ENCODE peak calls at places on chromosomes 13 and 19, in six cellular contexts. One of them, this sample, is unnamed.

GRCh38 chr19:4472174-4472974 is at the start of gene HDGFL2:
- DNase-seq in trophoblast cell: no peak
- DNase-seq in IMR-90: no peak
- DNase-seq in H1: no peak
- DNase-seq in neuronal stem cell: no peak
- DNase-seq in mesenchymal stem cell: no peak
- DNase-seq in this sample: no peak

GRCh38 chr19:2055871-2056809 is 5.1 kb upstream of the MKNK2 start:
- DNase-seq in IMR-90: peak; percentile 64
- DNase-seq in trophoblast cell: no peak
- DNase-seq in neuronal stem cell: no peak
- DNase-seq in H1: peak; percentile 62
- DNase-seq in mesenchymal stem cell: peak; percentile 58
- DNase-seq in this sample: no peak

GRCh38 chr19:3636506-3636905 is 9.9 kb upstream of the CACTIN start:
- DNase-seq in H1: no peak
- DNase-seq in trophoblast cell: no peak
- DNase-seq in mesenchymal stem cell: no peak
- DNase-seq in neuronal stem cell: no peak
- DNase-seq in IMR-90: no peak
- DNase-seq in this sample: no peak

GRCh38 chr13:45219938-45220375 is 19.1 kb upstream of the KCTD4 start:
- DNase-seq in neuronal stem cell: no peak
- DNase-seq in IMR-90: peak; percentile 44
- DNase-seq in H1: no peak
- DNase-seq in mesenchymal stem cell: peak; percentile 44
- DNase-seq in trophoblast cell: no peak
- DNase-seq in this sample: no peak

GRCh38 chr19:4977299-4978174 is 8.6 kb downstream of the KDM4B start:
- DNase-seq in neuronal stem cell: no peak
- DNase-seq in IMR-90: peak; percentile 95
- DNase-seq in mesenchymal stem cell: peak; percentile 92
- DNase-seq in H1: no peak
- DNase-seq in trophoblast cell: peak; percentile 68
- DNase-seq in this sample: no peak

GRCh38 chr13:103812966-103813365 is 746.7 kb upstream of the SLC10A2 start:
- DNase-seq in neuronal stem cell: no peak
- DNase-seq in mesenchymal stem cell: no peak
- DNase-seq in H1: no peak
- DNase-seq in IMR-90: no peak
- DNase-seq in trophoblast cell: no peak
- DNase-seq in this sample: no peak

GRCh38 chr13:86109107-86109506 is 309.9 kb upstream of the SLITRK6 start:
- DNase-seq in H1: no peak
- DNase-seq in trophoblast cell: no peak
- DNase-seq in mesenchymal stem cell: no peak
- DNase-seq in neuronal stem cell: no peak
- DNase-seq in IMR-90: no peak
- DNase-seq in this sample: no peak

GRCh38 chr13:111429064-111429558 is 108.7 kb downstream of the TEX29 start:
- DNase-seq in mesenchymal stem cell: peak; percentile 4
- DNase-seq in neuronal stem cell: peak; percentile 37
- DNase-seq in IMR-90: peak; percentile 18
- DNase-seq in trophoblast cell: peak; percentile 37
- DNase-seq in H1: peak; percentile 88
- DNase-seq in this sample: peak; percentile 82

GRCh38 chr19:3984908-3985642 is at the start of gene EEF2:
- DNase-seq in H1: peak; percentile 93
- DNase-seq in neuronal stem cell: peak; percentile 91
- DNase-seq in IMR-90: peak; percentile 87
- DNase-seq in trophoblast cell: peak; percentile 79
- DNase-seq in mesenchymal stem cell: peak; percentile 89
- DNase-seq in this sample: peak; percentile 81

GRCh38 chr19:15468675-15469512 is 4.5 kb upstream of the RASAL3 start:
- DNase-seq in neuronal stem cell: no peak
- DNase-seq in H1: no peak
- DNase-seq in mesenchymal stem cell: no peak
- DNase-seq in IMR-90: no peak
- DNase-seq in trophoblast cell: no peak
- DNase-seq in this sample: no peak

GRCh38 chr13:24228852-24229458 is 68.4 kb downstream of the SPATA13 start:
- DNase-seq in trophoblast cell: peak; percentile 33
- DNase-seq in mesenchymal stem cell: peak; percentile 72
- DNase-seq in IMR-90: peak; percentile 81
- DNase-seq in neuronal stem cell: peak; percentile 37
- DNase-seq in H1: no peak
- DNase-seq in this sample: no peak

GRCh38 chr13:97535619-97536018 is 101.7 kb downstream of the RAP2A start:
- DNase-seq in mesenchymal stem cell: peak; percentile 40
- DNase-seq in neuronal stem cell: no peak
- DNase-seq in H1: no peak
- DNase-seq in IMR-90: peak; percentile 83
- DNase-seq in trophoblast cell: no peak
- DNase-seq in this sample: no peak

DNA sequence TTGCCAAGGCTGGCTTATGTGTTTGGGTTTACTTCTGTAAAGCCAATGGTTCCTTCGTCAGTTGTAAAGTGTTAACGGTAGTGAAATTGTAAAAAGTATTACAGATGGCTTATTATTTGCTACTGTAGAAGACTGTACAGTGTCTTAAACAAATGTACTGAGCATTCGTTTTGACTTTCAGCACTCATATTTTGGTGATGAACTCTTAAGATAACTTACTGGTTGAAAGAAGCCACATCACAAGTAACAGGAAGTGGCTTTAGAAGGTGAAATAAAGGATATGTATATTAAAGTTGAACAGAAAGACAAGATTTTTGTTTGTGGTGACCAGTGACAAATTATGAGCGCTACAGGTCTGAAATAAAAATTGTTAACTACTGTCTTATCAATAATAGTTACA is 64.2 kb downstream of the URI1 start:
- DNase-seq in H1: no peak
- DNase-seq in trophoblast cell: no peak
- DNase-seq in neuronal stem cell: no peak
- DNase-seq in IMR-90: no peak
- DNase-seq in mesenchymal stem cell: no peak
- DNase-seq in this sample: no peak
- H4K91ac ChIP-seq in H1: no peak overlapping the region
- H4K91ac ChIP-seq in trophoblast cell: no peak overlapping the region
- H4K91ac ChIP-seq in neuronal stem cell: no peak overlapping the region
- H4K91ac ChIP-seq in IMR-90: no peak overlapping the region
- H4K91ac ChIP-seq in mesenchymal stem cell: no peak overlapping the region
- H4K91ac ChIP-seq in this sample: no peak overlapping the region

GRCh38 chr19:46606019-46606418 is 4.9 kb downstream of the CALM3 start:
- DNase-seq in trophoblast cell: no peak
- DNase-seq in mesenchymal stem cell: no peak
- DNase-seq in neuronal stem cell: no peak
- DNase-seq in H1: no peak
- DNase-seq in IMR-90: no peak
- DNase-seq in this sample: no peak
- H4K91ac ChIP-seq in trophoblast cell: no peak overlapping the region
- H4K91ac ChIP-seq in mesenchymal stem cell: peak overlapping the region; percentile 25
- H4K91ac ChIP-seq in neuronal stem cell: no peak overlapping the region
- H4K91ac ChIP-seq in H1: no peak overlapping the region
- H4K91ac ChIP-seq in IMR-90: no peak overlapping the region
- H4K91ac ChIP-seq in this sample: no peak overlapping the region

GRCh38 chr19:31354316-31354715 is 5.1 kb upstream of the TSHZ3 start:
- DNase-seq in neuronal stem cell: no peak
- DNase-seq in mesenchymal stem cell: no peak
- DNase-seq in IMR-90: no peak
- DNase-seq in H1: peak; percentile 66
- DNase-seq in trophoblast cell: no peak
- DNase-seq in this sample: peak; percentile 39
- H4K91ac ChIP-seq in neuronal stem cell: no peak overlapping the region
- H4K91ac ChIP-seq in mesenchymal stem cell: peak overlapping the region; percentile 10
- H4K91ac ChIP-seq in IMR-90: no peak overlapping the region
- H4K91ac ChIP-seq in H1: peak overlapping the region; percentile 2
- H4K91ac ChIP-seq in trophoblast cell: no peak overlapping the region
- H4K91ac ChIP-seq in this sample: no peak overlapping the region

DNA sequence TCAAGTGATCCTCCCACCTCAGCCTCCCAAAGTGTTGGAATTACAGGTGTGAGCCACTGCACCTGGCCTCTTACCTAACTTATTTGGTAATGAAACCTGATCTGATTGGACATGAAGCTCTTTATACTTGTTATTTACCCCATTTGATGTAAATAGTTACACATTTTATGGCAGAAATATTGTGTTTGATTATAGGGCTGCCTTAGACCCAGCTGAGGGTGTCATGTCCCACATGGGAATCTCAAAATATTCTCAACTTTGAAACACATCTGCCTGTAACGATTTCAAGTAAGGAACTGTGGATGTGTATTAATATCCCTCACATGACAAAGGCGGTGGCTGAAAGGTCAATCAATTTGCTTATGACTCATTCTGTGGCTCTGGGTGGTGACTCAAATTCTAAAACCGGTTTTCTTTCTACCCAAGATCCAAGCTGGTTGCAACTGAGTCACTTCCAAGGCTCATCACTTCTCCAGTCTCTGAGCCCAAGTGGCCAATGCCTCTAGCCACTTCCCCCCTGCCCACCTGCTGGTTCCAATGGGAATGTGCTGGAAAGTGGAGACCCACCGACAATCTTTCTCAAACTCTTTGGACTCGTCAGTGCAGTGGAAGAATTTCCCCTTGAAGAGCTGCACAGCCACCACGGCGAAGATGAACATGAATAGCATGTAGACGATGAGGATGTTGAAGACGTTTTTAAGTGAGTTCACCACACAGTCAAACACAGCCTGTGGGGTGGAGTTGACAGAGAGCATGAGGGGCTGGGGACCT is 110.9 kb downstream of the IER2 start:
- DNase-seq in IMR-90: peak; percentile 93
- DNase-seq in neuronal stem cell: no peak
- DNase-seq in H1: no peak
- DNase-seq in mesenchymal stem cell: peak; percentile 85
- DNase-seq in trophoblast cell: peak; percentile 83
- DNase-seq in this sample: no peak
- H4K91ac ChIP-seq in IMR-90: no peak overlapping the region
- H4K91ac ChIP-seq in neuronal stem cell: no peak overlapping the region
- H4K91ac ChIP-seq in H1: no peak overlapping the region
- H4K91ac ChIP-seq in mesenchymal stem cell: no peak overlapping the region
- H4K91ac ChIP-seq in trophoblast cell: no peak overlapping the region
- H4K91ac ChIP-seq in this sample: no peak overlapping the region

This sample was measured in H9.